ENCODE peak calls at places on chromosomes 12 and 14, in five cellular contexts. E, Z, I, V and W are unnamed samples.

GRCh38 chr12:81627336-81628189 is 131.6 kb downstream of the PPFIA2 start:
- DNase-seq in E (peak; percentile 5), V (no peak), Z (peak; percentile 65), I (no peak), W (no peak)

GRCh38 chr14:59454131-59454530 is 11.0 kb downstream of the GPR135 start:
- DNase-seq in V (no peak), I (no peak), Z (peak; percentile 12), E (no peak), W (no peak)

GRCh38 chr12:75816892-75817291 is 214.7 kb downstream of the PHLDA1 start:
- DNase-seq in I (no peak), Z (peak; percentile 74), V (no peak), E (no peak), W (no peak)

GRCh38 chr12:53476769-53477209 is 22.5 kb downstream of the MAP3K12 start:
- DNase-seq in Z (no peak), E (peak; percentile 26), I (no peak), V (no peak), W (no peak)

GRCh38 chr12:76890407-76891143 is 11.8 kb upstream of the CSRP2 start:
- DNase-seq in V (peak; percentile 43), E (no peak), I (no peak), Z (no peak), W (no peak)

GRCh38 chr12:123983822-123984485 is 10.9 kb downstream of the ZNF664 start:
- DNase-seq in I (no peak), V (peak; percentile 27), E (peak; percentile 38), Z (peak; percentile 83), W (peak; percentile 51)

GRCh38 chr12:114764516-114764915 is 80.5 kb upstream of the TBX3 start:
- DNase-seq in Z (no peak), E (no peak), V (no peak), I (no peak), W (no peak)

GRCh38 chr12:67621112-67621511 is 27.4 kb upstream of the DYRK2 start:
- DNase-seq in V (no peak), I (no peak), Z (no peak), E (no peak), W (no peak)

GRCh38 chr12:72444125-72444524 is 172.0 kb downstream of the TRHDE start:
- DNase-seq in V (no peak), E (no peak), I (no peak), Z (no peak), W (no peak)

GRCh38 chr14:36996133-36996856 is 176.1 kb downstream of the SLC25A21 start:
- DNase-seq in V (no peak), E (peak; percentile 44), Z (peak; percentile 59), I (no peak), W (no peak)

GRCh38 chr14:36518031-36518585 is 1.9 kb downstream of the NKX2-1 start:
- DNase-seq in E (no peak), Z (no peak), I (no peak), V (no peak), W (no peak)

GRCh38 chr14:75519826-75520692 is 2.2 kb upstream of the BATF start:
- DNase-seq in E (no peak), V (no peak), I (no peak), Z (no peak), W (no peak)

GRCh38 chr12:91316825-91317224 is 134.2 kb upstream of the DCN start:
- DNase-seq in E (no peak), V (no peak), I (no peak), Z (no peak), W (no peak)

GRCh38 chr12:76346236-76346635 is 2.0 kb downstream of the BBS10 start:
- DNase-seq in E (no peak), I (no peak), V (no peak), Z (no peak), W (no peak)

GRCh38 chr12:115452751-115453281 is 768.8 kb upstream of the TBX3 start:
- DNase-seq in E (no peak), Z (no peak), V (no peak), I (no peak), W (no peak)

GRCh38 chr12:70660620-70661219 is 23.5 kb upstream of the PTPRB start:
- DNase-seq in I (no peak), E (peak; percentile 77), V (peak; percentile 2), Z (peak; percentile 54), W (peak; percentile 28)

GRCh38 chr12:82788594-82788993 is 101.9 kb downstream of the TMTC2 start:
- DNase-seq in Z (no peak), V (no peak), E (no peak), I (no peak), W (no peak)

GRCh38 chr12:52258335-52258901 is 16.0 kb upstream of the KRT86 start:
- DNase-seq in I (no peak), E (no peak), V (no peak), Z (no peak), W (no peak)

GRCh38 chr14:80110721-80111120 is 100.6 kb downstream of the DIO2 start:
- DNase-seq in Z (no peak), E (no peak), I (no peak), V (no peak), W (no peak)

GRCh38 chr12:50597200-50598195 is 92.7 kb downstream of the DIP2B start:
- DNase-seq in V (peak; percentile 24), E (peak; percentile 60), Z (peak; percentile 68), I (peak; percentile 39), W (no peak)

GRCh38 chr14:70052990-70053389 is 135.8 kb downstream of the SLC8A3 start:
- DNase-seq in E (no peak), V (no peak), Z (peak; percentile 23), I (no peak), W (peak; percentile 48)

GRCh38 chr12:54853933-54854538 is at the start of gene MUCL1:
- DNase-seq in I (peak; percentile 22), V (peak; percentile 39), Z (peak; percentile 71), E (peak; percentile 71), W (peak; percentile 65)

GRCh38 chr12:50734409-50735263 is 29.3 kb upstream of the ATF1 start:
- DNase-seq in V (no peak), Z (peak; percentile 52), I (no peak), E (peak; percentile 48), W (no peak)

GRCh38 chr12:94677778-94678177 is 27.4 kb upstream of the TMCC3 start:
- DNase-seq in I (no peak), E (no peak), Z (no peak), V (no peak), W (no peak)

GRCh38 chr12:109305547-109305946 is 3.5 kb downstream of the FOXN4 start:
- DNase-seq in V (no peak), Z (no peak), I (no peak), E (no peak), W (no peak)

GRCh38 chr12:67710582-67710981 is 62.0 kb downstream of the DYRK2 start:
- DNase-seq in E (no peak), V (no peak), I (peak; percentile 14), Z (peak; percentile 82), W (peak; percentile 84)

GRCh38 chr14:33871394-33871793 is 79.5 kb downstream of the EGLN3 start:
- DNase-seq in E (no peak), Z (no peak), I (no peak), V (no peak), W (no peak)

GRCh38 chr12:51864701-51865469 is 16.4 kb upstream of the FIGNL2 start:
- DNase-seq in I (no peak), V (no peak), E (no peak), Z (no peak), W (no peak)